ENCODE peak calls at places on chromosomes 12 and 14, in seven cellular contexts. N is fibroblast of pulmonary artery; L is stimulated activated CD4-positive, alpha-beta T cell treated with anti-CD3 and anti-CD28 coated beads, Interleukin-2, amount 100 ng/mL, for 48 hours; K is OCI-LY7; X is neural progenitor cell; I is foreskin fibroblast; O is RWPE1. H is an unnamed sample.

GRCh38 chr12:6370994-6371754 is 4.2 kb downstream of the SCNN1A start:
- DNase-seq in O (peak), N (peak), X (peak), I (peak), L (no peak), K (no peak), H (no peak)

GRCh38 chr12:27604431-27604830 is 80.4 kb downstream of the PPFIBP1 start:
- DNase-seq in O (no peak), N (no peak), X (no peak), L (no peak), K (no peak), I (no peak), H (no peak)

GRCh38 chr14:71143391-71144290 is 236.4 kb downstream of the PCNX1 start:
- DNase-seq in K (no peak), I (peak), N (peak), O (peak), L (peak), X (no peak), H (peak)

GRCh38 chr14:44979740-44980346 is 17.9 kb downstream of the TOGARAM1 start:
- DNase-seq in O (no peak), K (no peak), L (no peak), N (peak), I (no peak), X (no peak), H (peak)

GRCh38 chr12:46915082-46915481 is 89.3 kb upstream of the SLC38A4 start:
- DNase-seq in X (no peak), L (no peak), O (no peak), I (peak), N (peak), K (no peak), H (peak)

GRCh38 chr12:25806271-25806670 is 152.2 kb upstream of the RASSF8 start:
- DNase-seq in L (no peak), K (no peak), X (no peak), N (peak), O (no peak), I (peak), H (no peak)

GRCh38 chr12:106332536-106332935 is 25.0 kb upstream of the POLR3B start:
- DNase-seq in X (no peak), O (no peak), L (no peak), N (no peak), K (no peak), I (no peak), H (no peak)

GRCh38 chr12:58369576-58369975 is 428.2 kb downstream of the ATP23 start:
- DNase-seq in X (no peak), K (no peak), O (no peak), I (no peak), N (no peak), L (no peak), H (no peak)

GRCh38 chr14:101823511-101824120 is 62.1 kb downstream of the PPP2R5C start:
- DNase-seq in X (no peak), I (no peak), O (no peak), N (no peak), K (peak), L (peak), H (no peak)

GRCh38 chr12:1630081-1630826 is 1.2 kb downstream of the WNT5B start:
- DNase-seq in K (peak), I (no peak), X (peak), N (no peak), L (no peak), O (no peak), H (peak)

GRCh38 chr12:104376650-104377506 is 73.3 kb downstream of the EID3 start:
- DNase-seq in N (no peak), X (peak), L (no peak), O (no peak), K (no peak), I (peak), H (no peak)

GRCh38 chr12:64918288-64918687 is 93.8 kb downstream of the TBC1D30 start:
- DNase-seq in K (no peak), X (no peak), L (no peak), O (no peak), I (no peak), N (no peak), H (no peak)

GRCh38 chr12:47317182-47317915 is 237.6 kb upstream of the AMIGO2 start:
- DNase-seq in I (no peak), L (no peak), N (no peak), O (no peak), X (no peak), K (peak), H (no peak)

GRCh38 chr14:92532490-92533163 is 19.0 kb downstream of the RIN3 start:
- DNase-seq in X (no peak), I (no peak), O (no peak), L (no peak), N (no peak), K (no peak), H (no peak)

GRCh38 chr14:78399316-78399889 is 229.2 kb downstream of the NRXN3 start:
- DNase-seq in O (no peak), I (no peak), K (peak), X (peak), L (peak), N (peak), H (peak)

GRCh38 chr12:88876867-88877266 is 296.6 kb upstream of the KITLG start:
- DNase-seq in L (no peak), K (no peak), N (peak), O (no peak), I (peak), X (no peak), H (no peak)

GRCh38 chr12:130992979-130993538 is 39.4 kb downstream of the ADGRD1 start:
- DNase-seq in K (no peak), O (no peak), L (no peak), I (no peak), X (no peak), N (no peak), H (no peak)

GRCh38 chr12:105214670-105215375 is 21.2 kb downstream of the APPL2 start:
- DNase-seq in N (peak), I (no peak), K (no peak), X (no peak), L (no peak), O (peak), H (peak)

GRCh38 chr12:47981496-47982260 is 18.3 kb downstream of the TMEM106C start:
- DNase-seq in K (no peak), I (no peak), O (no peak), L (no peak), X (no peak), N (no peak), H (no peak)

GRCh38 chr12:19692566-19692965 is 253.3 kb downstream of the AEBP2 start:
- DNase-seq in X (no peak), N (no peak), K (no peak), O (no peak), L (no peak), I (no peak), H (no peak)

GRCh38 chr14:103476065-103476464 is 46.6 kb downstream of the CKB start:
- DNase-seq in O (no peak), N (no peak), K (no peak), X (no peak), I (no peak), L (no peak), H (no peak)

GRCh38 chr14:54447231-54447692 is 6.1 kb upstream of the CNIH1 start:
- DNase-seq in L (no peak), K (no peak), N (peak), I (peak), O (peak), X (no peak), H (peak)

GRCh38 chr14:100982356-100982755 is 78.8 kb upstream of the RTL1 start:
- DNase-seq in N (no peak), X (peak), L (no peak), K (no peak), I (no peak), O (no peak), H (no peak)

GRCh38 chr12:40058721-40059190 is 47.1 kb downstream of the SLC2A13 start:
- DNase-seq in K (no peak), O (no peak), I (peak), L (no peak), X (no peak), N (peak), H (no peak)

GRCh38 chr12:55142896-55143870 is 17.0 kb downstream of the OR9K2 start:
- DNase-seq in L (peak), I (peak), O (peak), K (peak), X (peak), N (peak), H (peak)

GRCh38 chr12:50188875-50189575 is 21.9 kb upstream of the CERS5 start:
- DNase-seq in N (no peak), K (peak), I (no peak), X (no peak), O (no peak), L (no peak), H (no peak)